ENCODE peak calls at places on chromosomes 3 and 15, in five cellular contexts. I, C, Q, S and A are unnamed samples.

GRCh38 chr3:50587373-50587772 is 18.1 kb downstream of the HEMK1 start:
- DNase-seq in Q (no peak), C (no peak), S (no peak), I (no peak), A (no peak)

GRCh38 chr3:197356275-197356674 is 57.9 kb upstream of the DLG1 start:
- DNase-seq in I (no peak), Q (no peak), C (no peak), S (no peak), A (peak; percentile 75)

GRCh38 chr15:46126581-46126980 is 491.8 kb downstream of the SQOR start:
- DNase-seq in S (no peak), C (peak; percentile 1), Q (no peak), I (no peak), A (no peak)

GRCh38 chr3:196207833-196208607 is 3.2 kb downstream of the ZDHHC19 start:
- DNase-seq in Q (no peak), S (peak; percentile 93), I (peak; percentile 57), C (peak; percentile 30), A (no peak)

GRCh38 chr3:86563358-86563970 is 427.5 kb downstream of the VGLL3 start:
- DNase-seq in Q (no peak), C (peak; percentile 15), S (no peak), I (no peak), A (no peak)

GRCh38 chr3:16323737-16324136 is 58.7 kb downstream of the OXNAD1 start:
- DNase-seq in C (no peak), Q (no peak), I (no peak), S (no peak), A (no peak)

GRCh38 chr3:114120211-114120610 is 58.6 kb downstream of the DRD3 start:
- DNase-seq in I (no peak), C (no peak), S (no peak), Q (no peak), A (no peak)

GRCh38 chr15:95492388-95493070 is 838.0 kb upstream of the NR2F2 start:
- DNase-seq in C (no peak), S (no peak), Q (no peak), I (no peak), A (no peak)

GRCh38 chr3:149618151-149619123 is 39.4 kb downstream of the WWTR1 start:
- DNase-seq in Q (no peak), S (peak; percentile 36), C (peak; percentile 47), I (no peak), A (no peak)

GRCh38 chr15:39801641-39802309 is 19.1 kb upstream of the FSIP1 start:
- DNase-seq in S (no peak), I (no peak), Q (no peak), C (peak; percentile 28), A (no peak)

GRCh38 chr3:111851511-111851954 is 7.5 kb upstream of the PHLDB2 start:
- DNase-seq in C (peak; percentile 68), I (no peak), S (no peak), Q (no peak), A (no peak)

GRCh38 chr3:86815880-86816279 is 175.1 kb downstream of the VGLL3 start:
- DNase-seq in S (no peak), I (no peak), C (peak; percentile 19), Q (no peak), A (no peak)

GRCh38 chr3:10008588-10009344 is 17.5 kb upstream of the FANCD2 start:
- DNase-seq in I (peak; percentile 77), S (peak; percentile 91), C (peak; percentile 55), Q (peak; percentile 90), A (peak; percentile 69)

GRCh38 chr3:132255041-132255745 is 62.0 kb upstream of the ACP3 start:
- DNase-seq in I (no peak), S (no peak), Q (no peak), C (peak; percentile 89), A (no peak)

GRCh38 chr3:36540898-36541518 is 160.7 kb downstream of the STAC start:
- DNase-seq in C (peak; percentile 11), S (peak; percentile 50), I (no peak), Q (no peak), A (no peak)

GRCh38 chr3:15345051-15345607 is 12.7 kb upstream of the SH3BP5 start:
- DNase-seq in C (no peak), Q (no peak), S (no peak), I (no peak), A (no peak)

GRCh38 chr15:62464705-62465104 is 299.6 kb upstream of the C2CD4B start:
- DNase-seq in Q (no peak), S (no peak), C (peak; percentile 14), I (no peak), A (no peak)

GRCh38 chr15:65460948-65461347 is 38.2 kb upstream of the IGDCC4 start:
- DNase-seq in I (no peak), C (peak; percentile 23), S (no peak), Q (no peak), A (no peak)

GRCh38 chr3:54731697-54732445 is 196.0 kb downstream of the LRTM1 start:
- DNase-seq in Q (no peak), I (no peak), C (no peak), S (no peak), A (no peak)

GRCh38 chr3:106746286-106746685 is 631.0 kb upstream of the CCDC54 start:
- DNase-seq in C (no peak), S (no peak), I (no peak), Q (no peak), A (no peak)
- H3K27ac ChIP-seq in C (no peak overlapping the region), S (no peak overlapping the region), I (no peak overlapping the region), Q (no peak overlapping the region), A (no peak overlapping the region)

GRCh38 chr3:161412117-161412516 is 40.8 kb upstream of the SPTSSB start:
- DNase-seq in I (no peak), S (no peak), C (peak; percentile 67), Q (no peak), A (no peak)
- H3K27ac ChIP-seq in I (no peak overlapping the region), S (no peak overlapping the region), C (no peak overlapping the region), Q (no peak overlapping the region), A (no peak overlapping the region)

DNA sequence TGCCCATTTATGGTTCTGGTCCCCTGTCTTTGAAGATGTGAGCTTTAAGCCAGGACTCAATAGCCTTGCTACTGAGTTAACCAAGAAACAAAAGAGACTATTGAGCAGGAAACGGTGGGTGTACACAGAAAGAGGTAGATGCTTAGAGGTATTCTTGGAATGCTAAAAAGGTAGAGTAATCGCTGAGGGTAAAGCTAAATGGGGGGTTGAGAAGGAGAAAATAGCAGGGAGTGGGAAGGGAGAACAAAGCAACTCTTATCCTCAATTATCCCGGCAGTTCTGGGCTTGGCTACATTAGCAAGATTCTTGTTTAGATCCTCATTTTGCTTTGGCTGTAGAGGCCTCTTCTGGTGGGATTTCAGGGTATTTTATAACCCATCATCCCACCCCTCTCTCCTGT is 234.5 kb upstream of the CCDC54 start:
- DNase-seq in C (peak; percentile 16), S (no peak), I (no peak), Q (no peak), A (no peak)
- H3K27ac ChIP-seq in C (no peak overlapping the region), S (no peak overlapping the region), I (no peak overlapping the region), Q (no peak overlapping the region), A (no peak overlapping the region)

GRCh38 chr3:118530350-118530922 is 504.2 kb downstream of the IGSF11 start:
- DNase-seq in Q (no peak), S (no peak), I (no peak), C (no peak), A (no peak)

GRCh38 chr3:118525096-118525495 is 509.6 kb downstream of the IGSF11 start:
- DNase-seq in C (no peak), I (no peak), S (no peak), Q (no peak), A (no peak)

GRCh38 chr3:118529554-118529953 is 505.1 kb downstream of the IGSF11 start:
- DNase-seq in I (no peak), C (no peak), S (no peak), Q (no peak), A (no peak)

GRCh38 chr3:118526758-118527526 is 507.7 kb downstream of the IGSF11 start:
- DNase-seq in C (no peak), S (no peak), Q (no peak), I (no peak), A (no peak)

GRCh38 chr3:118527527-118528044 is 507.1 kb downstream of the IGSF11 start:
- DNase-seq in Q (no peak), C (no peak), S (no peak), I (no peak), A (no peak)
- H3K27ac ChIP-seq in Q (no peak overlapping the region), C (no peak overlapping the region), S (no peak overlapping the region), I (no peak overlapping the region), A (no peak overlapping the region)

DNA sequence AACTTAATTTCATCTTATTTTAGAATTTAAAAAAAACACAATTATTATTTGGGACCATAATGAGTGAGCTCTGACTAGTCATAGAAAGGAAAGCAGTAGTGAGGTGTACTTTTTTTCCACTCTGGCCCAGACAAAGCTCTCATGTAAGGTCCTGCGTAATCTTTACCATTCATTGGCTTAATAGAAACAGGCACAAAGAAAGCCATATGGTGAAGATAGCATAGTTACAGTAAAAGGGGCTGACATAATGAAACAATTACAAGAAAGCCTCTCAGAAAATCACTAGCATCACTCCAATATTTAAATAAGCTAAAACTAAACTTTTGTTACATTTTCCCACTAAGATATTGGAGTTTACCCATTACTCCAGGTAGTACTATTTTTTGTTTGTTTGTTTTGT is 384.6 kb upstream of the ALCAM start:
- DNase-seq in Q (no peak), I (no peak), C (no peak), S (no peak), A (no peak)
- H3K27ac ChIP-seq in Q (no peak overlapping the region), I (no peak overlapping the region), C (no peak overlapping the region), S (no peak overlapping the region), A (no peak overlapping the region)

DNA sequence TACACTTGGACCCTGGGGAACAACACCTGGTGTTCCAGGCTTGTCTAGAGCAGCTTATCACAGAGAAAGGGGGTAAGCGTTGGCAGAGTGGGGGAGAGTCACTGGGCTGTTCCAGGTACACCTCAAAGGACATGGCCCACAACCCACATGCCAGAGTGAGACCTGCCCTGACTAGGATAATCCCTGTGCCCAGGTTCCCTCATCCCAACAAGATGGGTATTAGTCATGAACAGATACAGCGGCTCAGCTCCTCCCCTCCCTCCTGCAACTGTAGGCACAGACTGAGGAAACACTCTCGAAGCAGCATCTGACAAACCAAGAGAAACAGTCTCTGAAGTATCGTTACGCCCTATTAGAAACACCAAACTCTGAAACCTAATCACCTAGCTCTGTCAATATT is 32.1 kb upstream of the RPS17 start:
- DNase-seq in I (no peak), Q (no peak), S (no peak), C (no peak), A (peak; percentile 42)
- H3K27ac ChIP-seq in I (no peak overlapping the region), Q (peak overlapping the region; percentile 85), S (no peak overlapping the region), C (no peak overlapping the region), A (peak overlapping the region; percentile 68)

GRCh38 chr15:93109370-93110105 is 20.5 kb upstream of the RGMA start:
- DNase-seq in S (no peak), I (no peak), Q (no peak), C (no peak), A (no peak)

GRCh38 chr15:93107646-93108045 is 18.6 kb upstream of the RGMA start:
- DNase-seq in I (no peak), S (no peak), Q (no peak), C (no peak), A (no peak)

GRCh38 chr15:93102211-93102610 is 13.2 kb upstream of the RGMA start:
- DNase-seq in S (no peak), C (no peak), Q (no peak), I (no peak), A (no peak)

GRCh38 chr15:93103823-93104222 is 14.8 kb upstream of the RGMA start:
- DNase-seq in S (no peak), Q (no peak), I (no peak), C (no peak), A (no peak)

DNA sequence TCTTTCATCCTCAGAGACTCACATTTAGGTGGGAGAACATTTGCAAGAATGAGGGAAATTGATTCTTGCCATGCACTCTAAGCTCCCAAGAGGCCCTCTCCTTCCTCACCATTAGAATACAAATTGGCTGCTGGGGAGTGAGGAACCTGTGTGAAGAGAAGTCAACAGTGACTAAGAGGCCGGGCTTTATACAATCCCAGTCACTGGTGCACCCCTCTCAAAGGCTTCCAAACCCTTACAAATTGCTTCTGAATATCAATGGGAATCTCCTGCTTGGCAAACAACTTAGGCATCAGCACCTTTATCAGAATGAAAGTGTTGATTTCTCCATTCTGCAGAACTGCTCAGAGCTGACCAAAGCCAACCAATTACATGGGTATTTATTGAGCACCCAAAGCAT is 16.5 kb upstream of the RGMA start:
- DNase-seq in S (no peak), Q (no peak), C (no peak), I (no peak), A (no peak)
- H3K27ac ChIP-seq in S (no peak overlapping the region), Q (no peak overlapping the region), C (no peak overlapping the region), I (no peak overlapping the region), A (no peak overlapping the region)